ENCODE peak calls at places on chromosomes 6 and 20, in four cellular contexts. A, F, P and Z are unnamed samples.

GRCh38 chr20:48530957-48531356 is 296.8 kb downstream of the PREX1 start:
- DNase-seq in A (no peak), F (no peak), P (no peak), Z (no peak)

GRCh38 chr6:31187780-31188194 is 17.3 kb upstream of the POU5F1 start:
- DNase-seq in A (no peak), F (no peak), P (no peak), Z (no peak)

GRCh38 chr6:152124432-152125074 is 317.1 kb downstream of the ESR1 start:
- DNase-seq in A (peak), F (no peak), P (no peak), Z (peak)

GRCh38 chr6:138454976-138455706 is 44.2 kb downstream of the NHSL1 start:
- DNase-seq in A (no peak), F (peak), P (no peak), Z (no peak)

GRCh38 chr20:33493076-33493766 is 3.3 kb downstream of the CBFA2T2 start:
- DNase-seq in A (no peak), F (no peak), P (no peak), Z (no peak)

GRCh38 chr6:37693546-37694250 is 4.0 kb downstream of the MDGA1 start:
- DNase-seq in A (no peak), F (no peak), P (no peak), Z (no peak)

GRCh38 chr6:27168108-27168507 is 79.4 kb upstream of the PRSS16 start:
- DNase-seq in A (no peak), F (no peak), P (no peak), Z (no peak)

GRCh38 chr20:59993736-59994484 is 35.7 kb downstream of the CDH26 start:
- DNase-seq in A (no peak), F (no peak), P (no peak), Z (no peak)

GRCh38 chr6:158408013-158408412 is 95.7 kb downstream of the TULP4 start:
- DNase-seq in A (no peak), F (no peak), P (no peak), Z (no peak)